ENCODE peak calls at places on chromosomes 1 and 21, in eight cellular contexts. S is mesendoderm; X is stomach; W is stimulated activated CD8-positive, alpha-beta memory T cell treated with anti-CD3 and anti-CD28 coated beads, Interleukin-15, amount 100 ng/mL, for 1 hour; E is mammary epithelial cell; H is GM13976; T is T-helper 1 cell; B is HCEC 1CT. A is an unnamed sample.

GRCh38 chr1:92832537-92833160 is 809 bp downstream of the RPL5 start:
- DNase-seq in S (no peak), X (no peak), W (no peak), E (no peak), H (no peak), T (no peak), B (no peak), A (no peak)

GRCh38 chr1:187987236-187987776 is 1158.6 kb downstream of the PLA2G4A start:
- DNase-seq in S (no peak), X (no peak), W (no peak), E (peak), H (no peak), T (no peak), B (no peak), A (no peak)

GRCh38 chr1:236997882-236998281 is 6.4 kb downstream of the MT1HL1 start:
- DNase-seq in S (peak), X (no peak), W (no peak), E (no peak), H (no peak), T (no peak), B (no peak), A (no peak)

GRCh38 chr1:30027247-30027646 is 696.1 kb downstream of the MATN1 start:
- DNase-seq in S (no peak), X (no peak), W (no peak), E (no peak), H (no peak), T (no peak), B (no peak), A (no peak)

GRCh38 chr1:41795205-41795762 is 123.4 kb downstream of the HIVEP3 start:
- DNase-seq in S (peak), X (no peak), W (no peak), E (peak), H (no peak), T (no peak), B (peak), A (no peak)

GRCh38 chr1:107459204-107459904 is 318.5 kb downstream of the NTNG1 start:
- DNase-seq in S (no peak), X (no peak), W (no peak), E (no peak), H (no peak), T (no peak), B (no peak), A (no peak)

GRCh38 chr1:235078927-235079381 is 49.7 kb downstream of the TOMM20 start:
- DNase-seq in S (no peak), X (no peak), W (no peak), E (peak), H (peak), T (no peak), B (peak), A (no peak)

GRCh38 chr21:46347791-46348381 is 23.9 kb downstream of the PCNT start:
- DNase-seq in S (no peak), X (no peak), W (no peak), E (no peak), H (no peak), T (no peak), B (no peak), A (no peak)

GRCh38 chr1:24114753-24115152 is 2.8 kb upstream of the MYOM3 start:
- DNase-seq in S (no peak), X (no peak), W (no peak), E (no peak), H (no peak), T (no peak), B (no peak), A (no peak)

GRCh38 chr1:235910357-235911299 is 43.9 kb upstream of the LYST start:
- DNase-seq in S (peak), X (peak), W (no peak), E (peak), H (no peak), T (no peak), B (peak), A (no peak)

A was measured in prostate gland.